ENCODE peak calls at places on chromosome 13, in four cellular contexts. F, M, B and D are unnamed samples.

GRCh38 chr13:27334774-27335490 is 64.3 kb downstream of the RASL11A start:
- DNase-seq in F (no peak), M (no peak), B (no peak), D (no peak)

GRCh38 chr13:71285700-71286099 is 581.3 kb downstream of the DACH1 start:
- DNase-seq in F (no peak), M (no peak), B (no peak), D (no peak)

GRCh38 chr13:44667950-44668349 is 91.8 kb upstream of the TSC22D1 start:
- DNase-seq in F (peak; percentile 43), M (peak; percentile 67), B (peak; percentile 57), D (no peak)

GRCh38 chr13:105037064-105037463 is 1498.4 kb downstream of the EFNB2 start:
- DNase-seq in F (no peak), M (no peak), B (no peak), D (no peak)

GRCh38 chr13:98570929-98571372 is 6.0 kb downstream of the STK24 start:
- DNase-seq in F (peak; percentile 87), M (no peak), B (no peak), D (peak; percentile 59)

GRCh38 chr13:39036212-39036611 is 1.7 kb downstream of the PROSER1 start:
- DNase-seq in F (no peak), M (no peak), B (no peak), D (no peak)

GRCh38 chr13:112911285-112911701 is 57.7 kb upstream of the MCF2L start:
- DNase-seq in F (no peak), M (no peak), B (no peak), D (no peak)

GRCh38 chr13:43528992-43529391 is 257.8 kb downstream of the ENOX1 start:
- DNase-seq in F (no peak), M (no peak), B (no peak), D (no peak)

GRCh38 chr13:39498471-39499114 is 104.4 kb downstream of the LHFPL6 start:
- DNase-seq in F (no peak), M (no peak), B (no peak), D (no peak)

GRCh38 chr13:46679369-46680180 is 117.4 kb downstream of the ESD start:
- DNase-seq in F (peak; percentile 78), M (no peak), B (peak; percentile 57), D (no peak)

GRCh38 chr13:67224148-67224846 is 5.8 kb downstream of the PCDH9 start:
- DNase-seq in F (peak; percentile 44), M (peak; percentile 77), B (peak; percentile 29), D (no peak)

GRCh38 chr13:101631403-101631802 is 178.9 kb downstream of the ITGBL1 start:
- DNase-seq in F (no peak), M (no peak), B (no peak), D (no peak)

GRCh38 chr13:114025432-114026127 is 51.7 kb upstream of the C13orf46 start:
- DNase-seq in F (peak; percentile 85), M (peak; percentile 72), B (no peak), D (no peak)

GRCh38 chr13:98495627-98496238 is 81.2 kb downstream of the STK24 start:
- DNase-seq in F (no peak), M (no peak), B (no peak), D (no peak)

GRCh38 chr13:34076943-34077703 is 259.2 kb downstream of the RFC3 start:
- DNase-seq in F (peak; percentile 12), M (peak; percentile 32), B (peak; percentile 28), D (no peak)

GRCh38 chr13:100274942-100275506 is 186.1 kb downstream of the PCCA start:
- DNase-seq in F (no peak), M (no peak), B (no peak), D (no peak)

GRCh38 chr13:80873589-80873988 is 532.7 kb upstream of the SPRY2 start:
- DNase-seq in F (no peak), M (no peak), B (no peak), D (peak; percentile 44)

GRCh38 chr13:57629821-57630235 is 1.7 kb upstream of the PCDH17 start:
- DNase-seq in F (peak; percentile 74), M (peak; percentile 97), B (peak; percentile 11), D (peak; percentile 41)

GRCh38 chr13:79483302-79483701 is 2.3 kb downstream of the NDFIP2 start:
- DNase-seq in F (peak; percentile 36), M (no peak), B (no peak), D (no peak)

GRCh38 chr13:39559838-39560237 is 43.2 kb downstream of the LHFPL6 start:
- DNase-seq in F (no peak), M (no peak), B (no peak), D (no peak)

GRCh38 chr13:32581177-32581786 is 5.0 kb upstream of the PDS5B start:
- DNase-seq in F (peak; percentile 20), M (no peak), B (no peak), D (no peak)

GRCh38 chr13:50529154-50529882 is 314.2 kb downstream of the DLEU7 start:
- DNase-seq in F (peak; percentile 36), M (no peak), B (peak; percentile 48), D (no peak)

GRCh38 chr13:19561585-19561984 is 253 bp upstream of the TPTE2 start:
- DNase-seq in F (no peak), M (no peak), B (no peak), D (no peak)

GRCh38 chr13:47829684-47830083 is 171.4 kb downstream of the SUCLA2 start:
- DNase-seq in F (no peak), M (no peak), B (no peak), D (no peak)

GRCh38 chr13:45511310-45512147 is 46.8 kb downstream of the COG3 start:
- DNase-seq in F (peak; percentile 40), M (peak; percentile 65), B (peak; percentile 37), D (no peak)

GRCh38 chr13:57568865-57569264 is 62.7 kb upstream of the PCDH17 start:
- DNase-seq in F (no peak), M (no peak), B (no peak), D (no peak)

GRCh38 chr13:87123987-87124784 is 547.0 kb upstream of the SLITRK5 start:
- DNase-seq in F (no peak), M (peak; percentile 57), B (peak; percentile 79), D (no peak)

GRCh38 chr13:40031031-40031430 is 375.6 kb downstream of the COG6 start:
- DNase-seq in F (peak; percentile 23), M (no peak), B (no peak), D (no peak)

GRCh38 chr13:104872153-104872552 is 1663.3 kb downstream of the EFNB2 start:
- DNase-seq in F (no peak), M (no peak), B (no peak), D (no peak)

GRCh38 chr13:32669030-32669646 is 82.9 kb downstream of the PDS5B start:
- DNase-seq in F (peak; percentile 9), M (peak; percentile 34), B (peak; percentile 20), D (no peak)